ENCODE peak calls at places on chromosome 1, in five cellular contexts. One of them, this sample, is unnamed.

GRCh38 chr1:201404722-201405483 is 5.8 kb upstream of the LAD1 start:
- DNase-seq in iPS-NIHi11: no peak
- DNase-seq in nephron progenitor cell: no peak
- DNase-seq in fibroblast of lung: no peak
- DNase-seq in fibroblast of mammary gland: no peak
- DNase-seq in this sample: no peak

GRCh38 chr1:3569436-3569835 is 41.9 kb downstream of the MEGF6 start:
- DNase-seq in iPS-NIHi11: no peak
- DNase-seq in nephron progenitor cell: no peak
- DNase-seq in fibroblast of lung: no peak
- DNase-seq in fibroblast of mammary gland: no peak
- DNase-seq in this sample: no peak

GRCh38 chr1:57620589-57620988 is 196.7 kb upstream of the DAB1 start:
- DNase-seq in iPS-NIHi11: no peak
- DNase-seq in nephron progenitor cell: peak
- DNase-seq in fibroblast of lung: no peak
- DNase-seq in fibroblast of mammary gland: no peak
- DNase-seq in this sample: no peak

GRCh38 chr1:56468472-56468871 is 110.9 kb downstream of the PLPP3 start:
- DNase-seq in iPS-NIHi11: no peak
- DNase-seq in nephron progenitor cell: no peak
- DNase-seq in fibroblast of lung: peak
- DNase-seq in fibroblast of mammary gland: peak
- DNase-seq in this sample: no peak

GRCh38 chr1:61588736-61589381 is 136.1 kb downstream of the TM2D1 start:
- DNase-seq in iPS-NIHi11: peak
- DNase-seq in nephron progenitor cell: peak
- DNase-seq in fibroblast of lung: peak
- DNase-seq in fibroblast of mammary gland: peak
- DNase-seq in this sample: peak

GRCh38 chr1:181645171-181645570 is 161.9 kb downstream of the CACNA1E start:
- DNase-seq in iPS-NIHi11: no peak
- DNase-seq in nephron progenitor cell: no peak
- DNase-seq in fibroblast of lung: no peak
- DNase-seq in fibroblast of mammary gland: no peak
- DNase-seq in this sample: no peak

GRCh38 chr1:108686609-108687313 is 5.3 kb upstream of the PRPF38B start:
- DNase-seq in iPS-NIHi11: no peak
- DNase-seq in nephron progenitor cell: no peak
- DNase-seq in fibroblast of lung: peak
- DNase-seq in fibroblast of mammary gland: peak
- DNase-seq in this sample: no peak

GRCh38 chr1:4626061-4626460 is 28.3 kb upstream of the AJAP1 start:
- DNase-seq in iPS-NIHi11: no peak
- DNase-seq in nephron progenitor cell: no peak
- DNase-seq in fibroblast of lung: no peak
- DNase-seq in fibroblast of mammary gland: no peak
- DNase-seq in this sample: no peak

GRCh38 chr1:225845633-225846259 is 35.8 kb downstream of the EPHX1 start:
- DNase-seq in iPS-NIHi11: peak
- DNase-seq in nephron progenitor cell: peak
- DNase-seq in fibroblast of lung: peak
- DNase-seq in fibroblast of mammary gland: peak
- DNase-seq in this sample: no peak

GRCh38 chr1:236753554-236753953 is 41.5 kb upstream of the MTR start:
- DNase-seq in iPS-NIHi11: peak
- DNase-seq in nephron progenitor cell: no peak
- DNase-seq in fibroblast of lung: peak
- DNase-seq in fibroblast of mammary gland: peak
- DNase-seq in this sample: no peak

GRCh38 chr1:112700290-112701226 is 6.4 kb downstream of the RHOC start:
- DNase-seq in iPS-NIHi11: peak
- DNase-seq in nephron progenitor cell: peak
- DNase-seq in fibroblast of lung: peak
- DNase-seq in fibroblast of mammary gland: peak
- DNase-seq in this sample: peak

GRCh38 chr1:98333936-98334335 is 327.6 kb upstream of the SNX7 start:
- DNase-seq in iPS-NIHi11: no peak
- DNase-seq in nephron progenitor cell: no peak
- DNase-seq in fibroblast of lung: no peak
- DNase-seq in fibroblast of mammary gland: no peak
- DNase-seq in this sample: no peak

GRCh38 chr1:30818568-30819243 is 61.1 kb upstream of the LAPTM5 start:
- DNase-seq in iPS-NIHi11: no peak
- DNase-seq in nephron progenitor cell: no peak
- DNase-seq in fibroblast of lung: no peak
- DNase-seq in fibroblast of mammary gland: no peak
- DNase-seq in this sample: no peak

GRCh38 chr1:113872219-113872934 is 865 bp upstream of the PTPN22 start:
- DNase-seq in iPS-NIHi11: no peak
- DNase-seq in nephron progenitor cell: no peak
- DNase-seq in fibroblast of lung: no peak
- DNase-seq in fibroblast of mammary gland: no peak
- DNase-seq in this sample: no peak

GRCh38 chr1:69459244-69459643 is 108.5 kb upstream of the LRRC7 start:
- DNase-seq in iPS-NIHi11: no peak
- DNase-seq in nephron progenitor cell: no peak
- DNase-seq in fibroblast of lung: no peak
- DNase-seq in fibroblast of mammary gland: no peak
- DNase-seq in this sample: no peak

GRCh38 chr1:152440635-152441471 is 26.8 kb upstream of the CRNN start:
- DNase-seq in iPS-NIHi11: peak
- DNase-seq in nephron progenitor cell: peak
- DNase-seq in fibroblast of lung: peak
- DNase-seq in fibroblast of mammary gland: peak
- DNase-seq in this sample: peak

GRCh38 chr1:145977486-145978476 is 13.3 kb downstream of the POLR3GL start:
- DNase-seq in iPS-NIHi11: peak
- DNase-seq in nephron progenitor cell: peak
- DNase-seq in fibroblast of lung: peak
- DNase-seq in fibroblast of mammary gland: peak
- DNase-seq in this sample: peak

GRCh38 chr1:199020046-199020445 is 381.2 kb downstream of the PTPRC start:
- DNase-seq in iPS-NIHi11: no peak
- DNase-seq in nephron progenitor cell: no peak
- DNase-seq in fibroblast of lung: no peak
- DNase-seq in fibroblast of mammary gland: no peak
- DNase-seq in this sample: no peak

GRCh38 chr1:44318097-44319088 is 36.7 kb downstream of the ERI3 start:
- DNase-seq in iPS-NIHi11: peak
- DNase-seq in nephron progenitor cell: peak
- DNase-seq in fibroblast of lung: peak
- DNase-seq in fibroblast of mammary gland: peak
- DNase-seq in this sample: peak

GRCh38 chr1:90386899-90387334 is 330.2 kb downstream of the BARHL2 start:
- DNase-seq in iPS-NIHi11: no peak
- DNase-seq in nephron progenitor cell: no peak
- DNase-seq in fibroblast of lung: peak
- DNase-seq in fibroblast of mammary gland: peak
- DNase-seq in this sample: no peak

GRCh38 chr1:94209425-94209824 is 28.0 kb downstream of the ARHGAP29 start:
- DNase-seq in iPS-NIHi11: no peak
- DNase-seq in nephron progenitor cell: no peak
- DNase-seq in fibroblast of lung: peak
- DNase-seq in fibroblast of mammary gland: peak
- DNase-seq in this sample: no peak

GRCh38 chr1:229027622-229028182 is 243.2 kb upstream of the RAB4A start:
- DNase-seq in iPS-NIHi11: peak
- DNase-seq in nephron progenitor cell: no peak
- DNase-seq in fibroblast of lung: peak
- DNase-seq in fibroblast of mammary gland: peak
- DNase-seq in this sample: no peak

GRCh38 chr1:240122639-240123604 is 31.2 kb downstream of the FMN2 start:
- DNase-seq in iPS-NIHi11: peak
- DNase-seq in nephron progenitor cell: peak
- DNase-seq in fibroblast of lung: peak
- DNase-seq in fibroblast of mammary gland: no peak
- DNase-seq in this sample: no peak

GRCh38 chr1:223331929-223332328 is 32.0 kb downstream of the SUSD4 start:
- DNase-seq in iPS-NIHi11: no peak
- DNase-seq in nephron progenitor cell: no peak
- DNase-seq in fibroblast of lung: no peak
- DNase-seq in fibroblast of mammary gland: peak
- DNase-seq in this sample: no peak

GRCh38 chr1:247112479-247112781 is 8.3 kb upstream of the ZNF669 start:
- DNase-seq in iPS-NIHi11: no peak
- DNase-seq in nephron progenitor cell: no peak
- DNase-seq in fibroblast of lung: no peak
- DNase-seq in fibroblast of mammary gland: no peak
- DNase-seq in this sample: no peak

GRCh38 chr1:31699341-31699891 is 4.4 kb downstream of the COL16A1 start:
- DNase-seq in iPS-NIHi11: no peak
- DNase-seq in nephron progenitor cell: no peak
- DNase-seq in fibroblast of lung: no peak
- DNase-seq in fibroblast of mammary gland: no peak
- DNase-seq in this sample: no peak

GRCh38 chr1:116262207-116262994 is 110.6 kb upstream of the ATP1A1 start:
- DNase-seq in iPS-NIHi11: no peak
- DNase-seq in nephron progenitor cell: no peak
- DNase-seq in fibroblast of lung: no peak
- DNase-seq in fibroblast of mammary gland: no peak
- DNase-seq in this sample: no peak

GRCh38 chr1:48939828-48940227 is 163.1 kb upstream of the BEND5 start:
- DNase-seq in iPS-NIHi11: no peak
- DNase-seq in nephron progenitor cell: no peak
- DNase-seq in fibroblast of lung: no peak
- DNase-seq in fibroblast of mammary gland: no peak
- DNase-seq in this sample: no peak

GRCh38 chr1:18670267-18670910 is 39.7 kb downstream of the PAX7 start:
- DNase-seq in iPS-NIHi11: no peak
- DNase-seq in nephron progenitor cell: no peak
- DNase-seq in fibroblast of lung: no peak
- DNase-seq in fibroblast of mammary gland: no peak
- DNase-seq in this sample: no peak